ENCODE peak calls at places on chromosomes 5 and 9, in five cellular contexts. T is T follicular helper cell, Y is COR-L47, V is lower leg skin, P is fibroblast of mammary gland. G is an unnamed sample.

GRCh38 chr5:415928-416635 is 26.9 kb upstream of the EXOC3 start:
- DNase-seq in Y (no peak), P (no peak), V (peak), T (no peak), G (no peak)

GRCh38 chr5:133287500-133287899 is 235.7 kb downstream of the HSPA4 start:
- DNase-seq in T (peak), Y (no peak), V (no peak), P (peak), G (no peak)

GRCh38 chr5:66122379-66123034 is 21.6 kb upstream of the SREK1 start:
- DNase-seq in Y (no peak), P (peak), V (no peak), T (no peak), G (no peak)

GRCh38 chr9:21535396-21535795 is 53.3 kb upstream of the IFNE start:
- DNase-seq in T (no peak), P (no peak), V (no peak), Y (no peak), G (no peak)

GRCh38 chr9:27470291-27470805 is 53.7 kb upstream of the IFNK start:
- DNase-seq in P (no peak), V (no peak), Y (no peak), T (no peak), G (no peak)

GRCh38 chr5:140725799-140726471 is 25.7 kb downstream of the ZMAT2 start:
- DNase-seq in T (peak), Y (peak), V (no peak), P (peak), G (peak)

GRCh38 chr5:170184007-170184687 is 48.6 kb upstream of the C5orf58 start:
- DNase-seq in Y (peak), P (peak), V (peak), T (peak), G (peak)

GRCh38 chr5:95863383-95863757 is 40.8 kb upstream of the GLRX start:
- DNase-seq in T (no peak), P (peak), Y (no peak), V (peak), G (no peak)

GRCh38 chr5:55749387-55749786 is 11.5 kb downstream of the DDX4 start:
- DNase-seq in T (no peak), Y (no peak), P (no peak), V (no peak), G (no peak)

GRCh38 chr5:158514353-158514960 is 585.3 kb downstream of the EBF1 start:
- DNase-seq in T (no peak), P (peak), V (no peak), Y (no peak), G (no peak)

GRCh38 chr5:146409081-146409671 is 38.0 kb upstream of the TCERG1 start:
- DNase-seq in T (no peak), P (peak), V (no peak), Y (no peak), G (no peak)

GRCh38 chr5:139733698-139734491 is 61.7 kb upstream of the PSD2 start:
- DNase-seq in V (no peak), T (no peak), P (no peak), Y (no peak), G (no peak)